ENCODE peak calls at places on chromosome X, in five cellular contexts. Y, O, E, R and U are unnamed samples.

GRCh38 chrX:20029728-20030127 is 38.9 kb upstream of the BCLAF3 start:
- DNase-seq in Y (no peak), O (peak), E (no peak), R (no peak), U (no peak)

GRCh38 chrX:130878350-130879341 is 24.4 kb downstream of the ENOX2 start:
- DNase-seq in Y (no peak), O (peak), E (no peak), R (peak), U (no peak)

GRCh38 chrX:68238568-68238967 is 194.7 kb downstream of the OPHN1 start:
- DNase-seq in Y (no peak), O (no peak), E (no peak), R (no peak), U (no peak)

GRCh38 chrX:2230457-2230856 is 270.3 kb downstream of the DHRSX start:
- DNase-seq in Y (no peak), O (no peak), E (no peak), R (no peak), U (no peak)

GRCh38 chrX:39513836-39514235 is 583.9 kb downstream of the BCOR start:
- DNase-seq in Y (no peak), O (no peak), E (no peak), R (no peak), U (no peak)

GRCh38 chrX:153871451-153871850 is 14.5 kb downstream of the L1CAM start:
- DNase-seq in Y (no peak), O (no peak), E (no peak), R (no peak), U (no peak)

GRCh38 chrX:133813991-133814390 is 171.4 kb downstream of the GPC3 start:
- DNase-seq in Y (no peak), O (no peak), E (no peak), R (no peak), U (no peak)

GRCh38 chrX:119145241-119145653 is 17.6 kb upstream of the KIAA1210 start:
- DNase-seq in Y (no peak), O (no peak), E (no peak), R (no peak), U (no peak)

GRCh38 chrX:103376979-103377324 is 614 bp downstream of the BEX3 start:
- DNase-seq in Y (no peak), O (no peak), E (peak), R (no peak), U (no peak)

GRCh38 chrX:50157545-50158125 is 43.2 kb downstream of the AKAP4 start:
- DNase-seq in Y (no peak), O (no peak), E (no peak), R (no peak), U (no peak)

GRCh38 chrX:49877397-49878101 is 1.7 kb upstream of the USP27X start:
- DNase-seq in Y (no peak), O (no peak), E (no peak), R (no peak), U (no peak)

GRCh38 chrX:14529288-14529989 is at the start of gene GLRA2:
- DNase-seq in Y (no peak), O (no peak), E (peak), R (no peak), U (no peak)

GRCh38 chrX:34546366-34546765 is 110.7 kb downstream of the TMEM47 start:
- DNase-seq in Y (no peak), O (no peak), E (no peak), R (no peak), U (no peak)

GRCh38 chrX:42943051-42943450 is 165.1 kb upstream of the PPP1R2C start:
- DNase-seq in Y (no peak), O (no peak), E (no peak), R (no peak), U (no peak)

GRCh38 chrX:132576945-132577344 is 88.1 kb upstream of the MBNL3 start:
- DNase-seq in Y (no peak), O (no peak), E (no peak), R (no peak), U (no peak)

GRCh38 chrX:18895157-18895952 is 88.6 kb downstream of the PHKA2 start:
- DNase-seq in Y (no peak), O (no peak), E (no peak), R (peak), U (peak)